ENCODE peak calls at places on chromosome 3, in six cellular contexts. N is A549, Q is tibial nerve, K is Karpas-422, H is mesendoderm, Z is Panc1. U is an unnamed sample.

GRCh38 chr3:60912142-60912541 is 339.1 kb downstream of the FHIT start:
- DNase-seq in N (no peak), K (no peak), Z (no peak), H (no peak), Q (no peak), U (no peak)

GRCh38 chr3:10338164-10338470 is 17.2 kb upstream of the SEC13 start:
- DNase-seq in H (no peak), N (no peak), Q (no peak), K (no peak), Z (no peak), U (no peak)

GRCh38 chr3:159861369-159861987 is 127.2 kb upstream of the IL12A start:
- DNase-seq in H (peak; percentile 66), Z (no peak), K (no peak), Q (no peak), N (no peak), U (no peak)

GRCh38 chr3:83622526-83622925 is 1336.3 kb upstream of the CADM2 start:
- DNase-seq in K (no peak), Q (no peak), N (no peak), H (no peak), Z (no peak), U (no peak)

GRCh38 chr3:133894334-133895207 is 1.1 kb downstream of the RAB6B start:
- DNase-seq in H (peak; percentile 59), Z (no peak), N (no peak), K (no peak), Q (no peak), U (no peak)

GRCh38 chr3:88123526-88123925 is 26.2 kb upstream of the C3orf38 start:
- DNase-seq in K (no peak), Q (no peak), N (no peak), Z (no peak), H (no peak), U (no peak)

GRCh38 chr3:59388555-59389280 is 338.9 kb upstream of the CFAP20DC start:
- DNase-seq in Q (no peak), K (no peak), Z (no peak), N (no peak), H (no peak), U (no peak)

GRCh38 chr3:109224333-109224732 is 87.8 kb downstream of the C3orf85 start:
- DNase-seq in Q (no peak), Z (no peak), K (peak; percentile 81), N (no peak), H (peak; percentile 66), U (no peak)

GRCh38 chr3:156176629-156177210 is 56.3 kb downstream of the KCNAB1 start:
- DNase-seq in K (no peak), N (no peak), Q (no peak), Z (no peak), H (no peak), U (no peak)

GRCh38 chr3:106837616-106838015 is 539.6 kb upstream of the CCDC54 start:
- DNase-seq in H (no peak), K (no peak), N (no peak), Q (no peak), Z (no peak), U (no peak)

GRCh38 chr3:39383913-39384664 is 919 bp downstream of the SLC25A38 start:
- DNase-seq in Z (no peak), Q (peak; percentile 96), H (peak; percentile 98), K (peak; percentile 98), N (peak; percentile 98), U (peak; percentile 90)

GRCh38 chr3:157438371-157438735 is 1.7 kb downstream of the PTX3 start:
- DNase-seq in N (no peak), H (no peak), Q (no peak), Z (no peak), K (no peak), U (no peak)

GRCh38 chr3:185332026-185332735 is 30.8 kb upstream of the MAP3K13 start:
- DNase-seq in K (no peak), H (peak; percentile 57), N (no peak), Q (no peak), Z (no peak), U (no peak)

GRCh38 chr3:23926246-23926645 is 9.3 kb downstream of the RPL15 start:
- DNase-seq in H (no peak), Q (no peak), K (no peak), Z (no peak), N (no peak), U (no peak)

GRCh38 chr3:161800985-161801559 is 304.5 kb downstream of the OTOL1 start:
- DNase-seq in Q (no peak), K (no peak), H (no peak), N (no peak), Z (no peak), U (no peak)

GRCh38 chr3:121424549-121424948 is 121.2 kb downstream of the POLQ start:
- DNase-seq in H (no peak), Q (no peak), Z (no peak), K (no peak), N (no peak), U (no peak)

GRCh38 chr3:52270252-52270754 is 8.1 kb downstream of the WDR82 start:
- DNase-seq in Z (no peak), K (no peak), N (no peak), H (no peak), Q (no peak), U (no peak)

GRCh38 chr3:107132674-107133073 is 244.6 kb upstream of the CCDC54 start:
- DNase-seq in Q (no peak), N (no peak), K (no peak), Z (no peak), H (no peak), U (no peak)

GRCh38 chr3:155038203-155038554 is 41.9 kb upstream of the MME start:
- DNase-seq in Q (no peak), N (no peak), K (no peak), Z (no peak), H (no peak), U (no peak)

GRCh38 chr3:31544634-31545033 is 11.9 kb downstream of the STT3B start:
- DNase-seq in K (no peak), N (no peak), H (no peak), Z (no peak), Q (no peak), U (no peak)

GRCh38 chr3:40073310-40074007 is 236.0 kb upstream of the EIF1B start:
- DNase-seq in N (no peak), Z (no peak), H (peak; percentile 93), Q (no peak), K (peak; percentile 49), U (no peak)

GRCh38 chr3:73801444-73801843 is 176.7 kb upstream of the PDZRN3 start:
- DNase-seq in Q (no peak), Z (no peak), N (no peak), K (no peak), H (no peak), U (no peak)

GRCh38 chr3:45557471-45557870 is 37.1 kb upstream of the LIMD1 start:
- DNase-seq in Q (no peak), N (no peak), Z (no peak), H (no peak), K (no peak), U (no peak)

GRCh38 chr3:45554001-45554691 is 40.4 kb upstream of the LIMD1 start:
- DNase-seq in K (no peak), Q (no peak), H (peak; percentile 90), N (no peak), Z (no peak), U (no peak)

GRCh38 chr3:45553469-45553974 is 41.0 kb upstream of the LIMD1 start:
- DNase-seq in N (no peak), Q (no peak), Z (no peak), H (peak; percentile 75), K (no peak), U (no peak)

GRCh38 chr3:45555154-45555591 is 39.4 kb upstream of the LIMD1 start:
- DNase-seq in Z (no peak), H (no peak), K (no peak), Q (no peak), N (no peak), U (no peak)

GRCh38 chr3:45555666-45556065 is 38.9 kb upstream of the LIMD1 start:
- DNase-seq in N (no peak), K (no peak), H (no peak), Z (no peak), Q (no peak), U (no peak)
- H3K27ac ChIP-seq in N (no peak overlapping the region), K (no peak overlapping the region), H (no peak overlapping the region), Z (no peak overlapping the region), Q (no peak overlapping the region), U (no peak overlapping the region)

DNA sequence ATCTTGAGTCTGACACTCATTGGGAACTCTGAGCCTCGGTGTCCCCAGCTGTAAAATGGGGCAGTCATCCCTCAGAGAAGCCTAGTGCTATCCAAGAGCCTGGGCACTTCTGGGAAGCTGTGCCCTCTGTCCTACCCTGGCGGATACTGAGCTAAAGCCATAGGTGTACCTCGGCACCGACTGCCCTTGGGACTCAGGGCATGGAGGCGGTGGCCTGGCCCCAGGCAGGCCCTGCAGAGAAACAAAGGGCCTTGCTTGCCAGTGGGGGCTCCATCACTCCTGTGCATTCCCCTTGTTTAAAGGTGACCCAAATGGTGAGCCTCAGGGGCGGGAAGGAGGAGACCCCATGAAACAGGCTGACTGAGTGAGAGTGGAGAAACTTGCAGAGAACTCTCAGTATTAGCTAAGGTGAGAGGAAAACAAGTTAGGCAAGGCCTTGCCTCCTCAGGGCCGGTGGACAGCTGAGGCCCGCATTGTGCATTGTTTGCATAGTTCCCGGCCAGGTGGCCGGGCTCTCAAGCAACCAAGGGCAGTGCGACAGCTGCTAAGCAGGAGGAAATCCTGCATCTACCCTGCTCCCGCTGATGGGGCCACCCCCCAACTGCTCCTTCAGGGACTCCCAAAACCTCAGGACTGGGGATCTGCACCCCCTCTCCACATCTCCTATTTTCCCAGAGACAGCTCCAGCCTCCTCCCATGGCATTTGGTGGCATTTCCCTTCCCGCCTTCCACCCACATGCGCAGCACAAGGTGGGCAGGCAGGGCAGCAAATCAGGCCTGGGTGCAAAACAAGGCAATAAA is 4.3 kb downstream of the PFKFB4 start:
- DNase-seq in H (peak; percentile 35), N (no peak), Z (no peak), Q (no peak), K (no peak), U (no peak)
- H3K4me3 ChIP-seq in H (no peak overlapping the region), N (no peak overlapping the region), Z (no peak overlapping the region), Q (no peak overlapping the region), K (no peak overlapping the region), U (no peak overlapping the region)

GRCh38 chr3:123750209-123750608 is 133.9 kb downstream of the MYLK start:
- DNase-seq in Z (no peak), Q (no peak), H (no peak), K (no peak), N (no peak), U (no peak)
- H3K4me1 ChIP-seq in Z (peaks cover 23% of the 10 kb centered on the region), Q (no peaks in the 10 kb centered on the region), H (peaks cover 3% of the 10 kb centered on the region), K (no peaks in the 10 kb centered on the region), N (peaks cover 64% of the 10 kb centered on the region), U (no peaks in the 10 kb centered on the region)

DNA sequence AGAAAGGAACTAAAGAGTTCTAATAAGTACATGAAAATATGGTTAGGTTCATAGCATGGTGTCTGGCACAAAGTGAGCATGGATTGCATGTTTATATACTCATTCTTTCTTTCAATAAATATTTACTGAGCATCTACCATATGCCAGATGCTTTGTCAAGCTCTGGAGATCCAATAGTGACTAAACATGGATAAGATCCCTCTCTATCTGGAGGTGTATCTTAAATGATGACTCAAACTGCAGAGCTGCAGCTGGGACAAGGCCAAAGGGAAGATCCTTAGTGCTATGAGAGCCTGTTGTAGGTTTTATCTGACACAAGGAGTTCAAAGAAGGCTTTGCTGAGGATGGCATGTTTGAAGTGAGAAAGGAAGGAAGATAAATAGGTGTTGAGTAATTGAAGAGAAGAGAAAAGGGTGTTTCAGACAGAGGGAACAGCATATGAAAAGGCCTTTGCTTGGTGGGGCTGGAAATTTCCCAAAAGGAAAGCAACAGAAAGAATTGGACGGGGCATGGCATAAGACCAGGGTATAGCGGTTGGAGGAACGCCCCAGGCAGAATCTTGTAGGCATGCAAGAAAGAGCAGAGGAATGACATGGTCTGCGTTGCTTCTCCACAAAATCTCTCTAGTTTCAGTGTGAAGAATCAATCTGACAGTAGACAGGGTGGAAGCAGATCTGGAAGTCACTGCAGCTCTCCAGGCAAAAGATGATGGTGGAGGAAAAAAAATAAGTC is 239.9 kb upstream of the LRTM1 start:
- DNase-seq in K (no peak), H (no peak), Z (no peak), N (no peak), Q (no peak), U (no peak)
- H3K27ac ChIP-seq in K (no peak overlapping the region), H (no peak overlapping the region), Z (no peak overlapping the region), N (no peak overlapping the region), Q (no peak overlapping the region), U (no peak overlapping the region)

U was measured in effector memory CD4-positive, alpha-beta T cell.